ENCODE peak calls at places on chromosomes 5 and 9, in six cellular contexts. L is GM12878; D is IMR-90; A is CD8-positive, alpha-beta T cell; R is CD4-positive, CD25-positive, alpha-beta regulatory T cell; E is stomach. W is an unnamed sample.
A peak's percentile ranks its signal among the peaks of the same experiment; 100 is the strongest.

GRCh38 chr5:132073231-132074013 is at the start of gene CSF2:
- DNase-seq in L (no peak), D (peak; percentile 40), A (no peak), R (no peak), E (no peak), W (no peak)

GRCh38 chr5:135206862-135207261 is 172.8 kb upstream of the PITX1 start:
- DNase-seq in L (no peak), D (no peak), A (no peak), R (no peak), E (no peak), W (no peak)

GRCh38 chr5:150001660-150002493 is 1.3 kb downstream of the HMGXB3 start:
- DNase-seq in L (peak; percentile 56), D (peak; percentile 75), A (peak; percentile 64), R (peak; percentile 92), E (peak; percentile 37), W (no peak)

GRCh38 chr9:127444283-127444920 is 6.8 kb downstream of the RPL12 start:
- DNase-seq in L (no peak), D (no peak), A (no peak), R (no peak), E (no peak), W (no peak)

GRCh38 chr5:110167384-110167783 is 477.7 kb downstream of the MAN2A1 start:
- DNase-seq in L (no peak), D (no peak), A (no peak), R (no peak), E (no peak), W (no peak)

GRCh38 chr5:174097486-174098185 is 52.1 kb downstream of the NSG2 start:
- DNase-seq in L (no peak), D (no peak), A (no peak), R (no peak), E (no peak), W (no peak)

GRCh38 chr9:134299883-134300282 is 26.4 kb upstream of the RXRA start:
- DNase-seq in L (no peak), D (no peak), A (no peak), R (no peak), E (peak; percentile 44), W (no peak)

GRCh38 chr5:78819166-78819565 is 165.9 kb downstream of the ARSB start:
- DNase-seq in L (no peak), D (no peak), A (no peak), R (no peak), E (no peak), W (no peak)

GRCh38 chr5:124650960-124651662 is 95.3 kb downstream of the ZNF608 start:
- DNase-seq in L (no peak), D (peak; percentile 84), A (no peak), R (no peak), E (no peak), W (no peak)

GRCh38 chr5:102797485-102797884 is 42.4 kb downstream of the PAM start:
- DNase-seq in L (no peak), D (no peak), A (no peak), R (no peak), E (no peak), W (no peak)

GRCh38 chr9:78871452-78872331 is 574.8 kb downstream of the PSAT1 start:
- DNase-seq in L (no peak), D (peak; percentile 95), A (no peak), R (no peak), E (no peak), W (no peak)

GRCh38 chr9:76580832-76581231 is 121.8 kb downstream of the GCNT1 start:
- DNase-seq in L (no peak), D (no peak), A (no peak), R (no peak), E (no peak), W (no peak)

GRCh38 chr5:111851616-111852015 is 94.6 kb upstream of the NREP start:
- DNase-seq in L (no peak), D (peak; percentile 52), A (no peak), R (no peak), E (no peak), W (no peak)

GRCh38 chr9:136512651-136513066 is 29.8 kb upstream of the SEC16A start:
- DNase-seq in L (no peak), D (no peak), A (no peak), R (no peak), E (no peak), W (no peak)

GRCh38 chr5:142129447-142129846 is 20.9 kb downstream of the NDFIP1 start:
- DNase-seq in L (no peak), D (no peak), A (no peak), R (no peak), E (no peak), W (no peak)

GRCh38 chr5:176733586-176734262 is 76.6 kb upstream of the UNC5A start:
- DNase-seq in L (no peak), D (no peak), A (no peak), R (no peak), E (no peak), W (no peak)

GRCh38 chr5:1594336-1595106 is 70.8 kb upstream of the LPCAT1 start:
- DNase-seq in L (peak; percentile 70), D (no peak), A (peak; percentile 89), R (peak; percentile 60), E (peak; percentile 78), W (peak; percentile 60)

GRCh38 chr5:72478684-72479083 is 28.5 kb downstream of the ZNF366 start:
- DNase-seq in L (no peak), D (peak; percentile 66), A (no peak), R (no peak), E (no peak), W (no peak)

GRCh38 chr5:175520321-175520720 is 42.0 kb downstream of the SFXN1 start:
- DNase-seq in L (no peak), D (no peak), A (peak; percentile 35), R (peak; percentile 45), E (no peak), W (no peak)

GRCh38 chr5:175212203-175212602 is 231.8 kb downstream of the DRD1 start:
- DNase-seq in L (no peak), D (no peak), A (no peak), R (no peak), E (no peak), W (no peak)

GRCh38 chr5:168209987-168210386 is 81.5 kb upstream of the WWC1 start:
- DNase-seq in L (no peak), D (no peak), A (no peak), R (no peak), E (no peak), W (no peak)

GRCh38 chr9:91188719-91189590 is 172.8 kb downstream of the AUH start:
- DNase-seq in L (no peak), D (no peak), A (no peak), R (no peak), E (peak; percentile 10), W (no peak)

GRCh38 chr5:116454417-116454927 is 120.2 kb downstream of the SEMA6A start:
- DNase-seq in L (peak; percentile 63), D (peak; percentile 92), A (no peak), R (peak; percentile 9), E (no peak), W (no peak)

GRCh38 chr9:112921549-112921948 is 30.9 kb upstream of the SLC46A2 start:
- DNase-seq in L (no peak), D (peak; percentile 63), A (no peak), R (peak; percentile 25), E (no peak), W (no peak)

GRCh38 chr5:15499528-15500325 is at the start of gene FBXL7:
- DNase-seq in L (no peak), D (peak; percentile 75), A (no peak), R (no peak), E (peak; percentile 37), W (peak; percentile 82)

GRCh38 chr9:95108777-95109176 is 208.7 kb downstream of the FANCC start:
- DNase-seq in L (no peak), D (no peak), A (no peak), R (no peak), E (no peak), W (no peak)
- H3K36me3 ChIP-seq in L (no peaks in the 10 kb centered on the region), D (peaks cover 34% of the 10 kb centered on the region), A (peaks cover 4% of the 10 kb centered on the region), R (no peaks in the 10 kb centered on the region), E (peaks cover 25% of the 10 kb centered on the region), W (no peaks in the 10 kb centered on the region)

DNA sequence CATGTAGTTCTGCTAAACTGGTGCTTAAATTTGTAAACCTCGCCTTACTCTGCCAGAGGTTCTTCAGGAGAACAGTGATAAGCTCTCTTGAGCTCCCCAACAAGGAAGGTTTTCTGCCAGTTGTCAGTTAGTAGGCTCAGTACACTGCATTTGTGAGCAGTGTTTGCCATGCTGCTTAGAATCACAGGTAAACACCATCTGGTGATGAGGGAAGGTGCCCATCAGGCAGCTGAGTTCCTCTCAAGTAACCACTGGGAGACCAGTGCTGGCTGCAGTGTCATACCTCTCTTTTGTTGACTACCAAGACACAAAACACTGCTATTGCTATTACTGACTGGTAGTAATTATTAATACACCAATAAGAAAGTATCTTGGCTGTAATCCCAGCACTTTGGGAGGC is 186.2 kb upstream of the OTULINL start:
- DNase-seq in L (no peak), D (no peak), A (no peak), R (no peak), E (no peak), W (no peak)
- H3K36me3 ChIP-seq in L (peaks cover 46% of the 10 kb centered on the region), D (peaks cover 55% of the 10 kb centered on the region), A (no peaks in the 10 kb centered on the region), R (no peaks in the 10 kb centered on the region), E (peaks cover 13% of the 10 kb centered on the region), W (no peaks in the 10 kb centered on the region)

DNA sequence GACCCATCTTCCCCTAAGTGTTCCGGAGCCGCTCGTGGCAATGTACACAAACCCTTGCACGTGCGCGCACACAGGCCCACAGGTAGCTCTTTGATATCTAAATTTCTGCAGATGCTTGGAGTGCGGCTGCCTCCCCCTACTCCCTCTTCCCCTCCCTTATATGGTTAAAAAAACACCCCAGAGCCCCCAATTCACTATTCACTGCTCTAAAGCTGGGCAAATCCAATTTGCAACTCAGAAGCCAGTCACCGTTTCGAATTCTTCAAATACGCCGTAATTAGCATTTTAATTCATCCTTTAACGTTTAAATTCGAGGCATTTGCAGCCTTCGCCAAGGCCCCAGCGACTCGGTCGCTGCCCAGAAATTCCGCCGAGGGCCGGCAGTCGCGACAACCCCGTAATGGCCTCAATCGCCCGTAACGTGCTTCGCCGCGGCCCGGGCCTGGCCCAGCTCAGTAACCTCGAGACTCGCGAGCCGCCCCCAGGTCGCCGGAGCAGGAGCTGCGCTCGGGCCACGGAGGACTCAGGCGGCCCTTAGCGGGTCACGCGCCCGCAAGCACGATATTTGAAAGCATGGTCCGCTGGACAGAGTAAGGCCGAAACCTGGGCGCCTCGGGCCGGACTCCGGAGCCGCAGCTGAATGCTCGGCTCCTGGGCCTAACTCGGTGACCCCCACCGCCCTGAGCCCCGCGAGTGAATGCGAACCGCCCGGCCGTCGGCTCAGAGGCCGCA is 1.3 kb downstream of the IRX2 start:
- DNase-seq in L (no peak), D (no peak), A (no peak), R (no peak), E (no peak), W (no peak)
- H3K36me3 ChIP-seq in L (no peaks in the 10 kb centered on the region), D (no peaks in the 10 kb centered on the region), A (no peaks in the 10 kb centered on the region), R (no peaks in the 10 kb centered on the region), E (no peaks in the 10 kb centered on the region), W (no peaks in the 10 kb centered on the region)

GRCh38 chr9:35791321-35791921 is at the start of gene NPR2:
- DNase-seq in L (no peak), D (peak; percentile 9), A (no peak), R (no peak), E (no peak), W (peak; percentile 67)

GRCh38 chr9:35792044-35792813 is 838 bp downstream of the NPR2 start:
- DNase-seq in L (no peak), D (no peak), A (no peak), R (no peak), E (no peak), W (no peak)

GRCh38 chr9:35792826-35793225 is 1.4 kb downstream of the NPR2 start:
- DNase-seq in L (no peak), D (no peak), A (no peak), R (no peak), E (no peak), W (no peak)

GRCh38 chr9:35795701-35796100 is 4.3 kb downstream of the NPR2 start:
- DNase-seq in L (no peak), D (peak; percentile 22), A (no peak), R (no peak), E (no peak), W (no peak)

GRCh38 chr9:35793461-35793860 is 2.1 kb downstream of the NPR2 start:
- DNase-seq in L (no peak), D (no peak), A (no peak), R (no peak), E (no peak), W (no peak)
- H3K36me3 ChIP-seq in L (no peaks in the 10 kb centered on the region), D (no peaks in the 10 kb centered on the region), A (no peaks in the 10 kb centered on the region), R (no peaks in the 10 kb centered on the region), E (no peaks in the 10 kb centered on the region), W (no peaks in the 10 kb centered on the region)